ENCODE peak calls at places on chromosome 5, in seven cellular contexts. One of them, this sample, is unnamed.
A peak's percentile ranks its signal among the peaks of the same experiment; 100 is the strongest.

GRCh38 chr5:94337617-94338016 is 280.8 kb downstream of the KIAA0825 start:
- DNase-seq in left ventricle myocardium inferior: no peak
- DNase-seq in esophagus squamous epithelium: no peak
- DNase-seq in CD8-positive, alpha-beta memory T cell: no peak
- DNase-seq in heart left ventricle: no peak
- DNase-seq in mammary epithelial cell: no peak
- DNase-seq in psoas muscle: no peak
- DNase-seq in this sample: no peak

GRCh38 chr5:137696481-137696880 is 39.4 kb downstream of the KLHL3 start:
- DNase-seq in left ventricle myocardium inferior: no peak
- DNase-seq in esophagus squamous epithelium: no peak
- DNase-seq in CD8-positive, alpha-beta memory T cell: no peak
- DNase-seq in heart left ventricle: no peak
- DNase-seq in mammary epithelial cell: no peak
- DNase-seq in psoas muscle: no peak
- DNase-seq in this sample: no peak

GRCh38 chr5:120465281-120465961 is 1.3 kb downstream of the PRR16 start:
- DNase-seq in left ventricle myocardium inferior: peak; percentile 48
- DNase-seq in esophagus squamous epithelium: no peak
- DNase-seq in CD8-positive, alpha-beta memory T cell: no peak
- DNase-seq in heart left ventricle: peak; percentile 51
- DNase-seq in mammary epithelial cell: peak; percentile 42
- DNase-seq in psoas muscle: peak; percentile 39
- DNase-seq in this sample: no peak

GRCh38 chr5:142059304-142059940 is 46.6 kb upstream of the GNPDA1 start:
- DNase-seq in left ventricle myocardium inferior: no peak
- DNase-seq in esophagus squamous epithelium: no peak
- DNase-seq in CD8-positive, alpha-beta memory T cell: no peak
- DNase-seq in heart left ventricle: peak; percentile 53
- DNase-seq in mammary epithelial cell: no peak
- DNase-seq in psoas muscle: no peak
- DNase-seq in this sample: no peak

GRCh38 chr5:110880413-110880812 is 141.6 kb downstream of the SLC25A46 start:
- DNase-seq in left ventricle myocardium inferior: no peak
- DNase-seq in esophagus squamous epithelium: no peak
- DNase-seq in CD8-positive, alpha-beta memory T cell: no peak
- DNase-seq in heart left ventricle: peak; percentile 30
- DNase-seq in mammary epithelial cell: peak; percentile 95
- DNase-seq in psoas muscle: no peak
- DNase-seq in this sample: no peak

GRCh38 chr5:133387621-133388020 is 224.7 kb downstream of the FSTL4 start:
- DNase-seq in left ventricle myocardium inferior: no peak
- DNase-seq in esophagus squamous epithelium: no peak
- DNase-seq in CD8-positive, alpha-beta memory T cell: no peak
- DNase-seq in heart left ventricle: no peak
- DNase-seq in mammary epithelial cell: no peak
- DNase-seq in psoas muscle: no peak
- DNase-seq in this sample: no peak

GRCh38 chr5:50300878-50301277 is 140.2 kb downstream of the EMB start:
- DNase-seq in left ventricle myocardium inferior: no peak
- DNase-seq in esophagus squamous epithelium: no peak
- DNase-seq in CD8-positive, alpha-beta memory T cell: no peak
- DNase-seq in heart left ventricle: no peak
- DNase-seq in mammary epithelial cell: peak; percentile 84
- DNase-seq in psoas muscle: no peak
- DNase-seq in this sample: no peak

GRCh38 chr5:108983456-108984092 is 235.9 kb downstream of the FER start:
- DNase-seq in left ventricle myocardium inferior: no peak
- DNase-seq in esophagus squamous epithelium: no peak
- DNase-seq in CD8-positive, alpha-beta memory T cell: no peak
- DNase-seq in heart left ventricle: no peak
- DNase-seq in mammary epithelial cell: peak; percentile 5
- DNase-seq in psoas muscle: no peak
- DNase-seq in this sample: no peak

GRCh38 chr5:72377920-72378635 is 57.9 kb downstream of the PTCD2 start:
- DNase-seq in left ventricle myocardium inferior: peak; percentile 42
- DNase-seq in esophagus squamous epithelium: no peak
- DNase-seq in CD8-positive, alpha-beta memory T cell: no peak
- DNase-seq in heart left ventricle: peak; percentile 64
- DNase-seq in mammary epithelial cell: no peak
- DNase-seq in psoas muscle: peak; percentile 62
- DNase-seq in this sample: no peak

GRCh38 chr5:31585519-31586270 is 53.2 kb upstream of the PDZD2 start:
- DNase-seq in left ventricle myocardium inferior: no peak
- DNase-seq in esophagus squamous epithelium: no peak
- DNase-seq in CD8-positive, alpha-beta memory T cell: no peak
- DNase-seq in heart left ventricle: no peak
- DNase-seq in mammary epithelial cell: no peak
- DNase-seq in psoas muscle: no peak
- DNase-seq in this sample: no peak

GRCh38 chr5:6574537-6574936 is 58.3 kb downstream of the NSUN2 start:
- DNase-seq in left ventricle myocardium inferior: no peak
- DNase-seq in esophagus squamous epithelium: no peak
- DNase-seq in CD8-positive, alpha-beta memory T cell: no peak
- DNase-seq in heart left ventricle: no peak
- DNase-seq in mammary epithelial cell: no peak
- DNase-seq in psoas muscle: no peak
- DNase-seq in this sample: no peak

GRCh38 chr5:146825033-146825432 is 53.5 kb downstream of the PPP2R2B start:
- DNase-seq in left ventricle myocardium inferior: no peak
- DNase-seq in esophagus squamous epithelium: no peak
- DNase-seq in CD8-positive, alpha-beta memory T cell: no peak
- DNase-seq in heart left ventricle: no peak
- DNase-seq in mammary epithelial cell: peak; percentile 42
- DNase-seq in psoas muscle: no peak
- DNase-seq in this sample: no peak

GRCh38 chr5:143166661-143167420 is 236.6 kb downstream of the NR3C1 start:
- DNase-seq in left ventricle myocardium inferior: no peak
- DNase-seq in esophagus squamous epithelium: no peak
- DNase-seq in CD8-positive, alpha-beta memory T cell: no peak
- DNase-seq in heart left ventricle: no peak
- DNase-seq in mammary epithelial cell: no peak
- DNase-seq in psoas muscle: no peak
- DNase-seq in this sample: no peak

GRCh38 chr5:177133845-177134652 is 476 bp downstream of the NSD1 start:
- DNase-seq in left ventricle myocardium inferior: peak; percentile 52
- DNase-seq in esophagus squamous epithelium: no peak
- DNase-seq in CD8-positive, alpha-beta memory T cell: peak; percentile 49
- DNase-seq in heart left ventricle: peak; percentile 50
- DNase-seq in mammary epithelial cell: peak; percentile 54
- DNase-seq in psoas muscle: peak; percentile 40
- DNase-seq in this sample: peak; percentile 73

GRCh38 chr5:149392718-149393117 is 13.6 kb upstream of the IL17B start:
- DNase-seq in left ventricle myocardium inferior: no peak
- DNase-seq in esophagus squamous epithelium: no peak
- DNase-seq in CD8-positive, alpha-beta memory T cell: no peak
- DNase-seq in heart left ventricle: no peak
- DNase-seq in mammary epithelial cell: peak; percentile 73
- DNase-seq in psoas muscle: no peak
- DNase-seq in this sample: no peak

GRCh38 chr5:82509726-82510125 is 231.6 kb upstream of the RPS23 start:
- DNase-seq in left ventricle myocardium inferior: no peak
- DNase-seq in esophagus squamous epithelium: no peak
- DNase-seq in CD8-positive, alpha-beta memory T cell: no peak
- DNase-seq in heart left ventricle: no peak
- DNase-seq in mammary epithelial cell: no peak
- DNase-seq in psoas muscle: no peak
- DNase-seq in this sample: no peak

GRCh38 chr5:169812786-169813185 is 167.5 kb downstream of the INSYN2B start:
- DNase-seq in left ventricle myocardium inferior: no peak
- DNase-seq in esophagus squamous epithelium: no peak
- DNase-seq in CD8-positive, alpha-beta memory T cell: no peak
- DNase-seq in heart left ventricle: no peak
- DNase-seq in mammary epithelial cell: no peak
- DNase-seq in psoas muscle: no peak
- DNase-seq in this sample: no peak

GRCh38 chr5:58294598-58295298 is 165.1 kb downstream of the PLK2 start:
- DNase-seq in left ventricle myocardium inferior: no peak
- DNase-seq in esophagus squamous epithelium: no peak
- DNase-seq in CD8-positive, alpha-beta memory T cell: no peak
- DNase-seq in heart left ventricle: no peak
- DNase-seq in mammary epithelial cell: peak; percentile 79
- DNase-seq in psoas muscle: no peak
- DNase-seq in this sample: no peak

GRCh38 chr5:111170279-111170678 is 53.9 kb upstream of the CAMK4 start:
- DNase-seq in left ventricle myocardium inferior: no peak
- DNase-seq in esophagus squamous epithelium: no peak
- DNase-seq in CD8-positive, alpha-beta memory T cell: no peak
- DNase-seq in heart left ventricle: no peak
- DNase-seq in mammary epithelial cell: no peak
- DNase-seq in psoas muscle: no peak
- DNase-seq in this sample: no peak

GRCh38 chr5:144594919-144595318 is 424.2 kb downstream of the KCTD16 start:
- DNase-seq in left ventricle myocardium inferior: no peak
- DNase-seq in esophagus squamous epithelium: no peak
- DNase-seq in CD8-positive, alpha-beta memory T cell: no peak
- DNase-seq in heart left ventricle: no peak
- DNase-seq in mammary epithelial cell: no peak
- DNase-seq in psoas muscle: no peak
- DNase-seq in this sample: no peak

DNA sequence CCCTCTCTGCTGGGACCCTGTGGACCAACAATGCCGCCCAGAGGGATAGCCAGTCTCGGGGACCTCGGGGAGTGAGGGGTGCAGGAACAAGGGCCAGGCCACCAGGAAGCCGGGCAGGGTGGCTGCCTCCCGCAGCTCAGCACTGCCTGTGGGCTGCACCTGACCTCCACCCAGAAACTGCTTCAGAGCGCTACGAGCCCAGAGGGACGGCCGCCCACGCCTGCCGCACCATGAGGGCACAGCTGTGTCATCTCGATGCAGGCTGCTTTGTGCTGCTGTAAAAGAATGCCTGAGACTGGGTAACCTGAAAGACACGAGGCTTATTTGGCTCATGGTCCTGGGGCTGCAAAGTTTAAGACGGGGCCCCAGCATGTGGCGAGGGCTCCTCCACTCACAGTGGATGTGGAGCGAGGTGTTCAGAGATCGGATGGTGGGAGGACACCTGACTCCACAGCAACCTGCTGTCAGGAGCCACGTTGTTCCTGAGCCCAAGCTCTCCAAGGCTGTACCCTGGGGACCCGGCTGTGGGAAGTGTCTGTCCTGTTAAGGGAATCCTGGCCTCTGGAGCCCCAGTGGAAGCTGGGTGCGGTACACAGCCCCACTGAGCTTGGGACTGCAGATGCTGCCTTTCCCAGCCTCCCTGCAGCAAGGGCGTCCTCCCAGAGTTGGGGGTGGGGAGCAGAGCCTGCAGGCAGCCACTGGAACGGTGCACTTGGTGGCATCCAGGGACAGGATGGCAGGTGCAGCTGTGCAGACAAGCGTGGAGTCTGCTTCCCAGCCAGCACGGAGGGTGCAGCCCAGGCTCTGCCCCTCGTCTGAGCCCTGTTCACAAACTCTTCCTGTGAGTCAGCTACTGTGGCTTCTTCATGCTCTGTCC is 11.8 kb upstream of the ZDHHC11 start:
- DNase-seq in left ventricle myocardium inferior: no peak
- DNase-seq in esophagus squamous epithelium: no peak
- DNase-seq in CD8-positive, alpha-beta memory T cell: no peak
- DNase-seq in heart left ventricle: no peak
- DNase-seq in mammary epithelial cell: no peak
- DNase-seq in psoas muscle: peak; percentile 4
- DNase-seq in this sample: no peak
- H3K36me3 ChIP-seq in left ventricle myocardium inferior: peaks cover 55% of the 10 kb centered on the region
- H3K36me3 ChIP-seq in esophagus squamous epithelium: peaks cover 8% of the 10 kb centered on the region
- H3K36me3 ChIP-seq in CD8-positive, alpha-beta memory T cell: peaks cover 3% of the 10 kb centered on the region
- H3K36me3 ChIP-seq in heart left ventricle: peaks cover 21% of the 10 kb centered on the region
- H3K36me3 ChIP-seq in mammary epithelial cell: peaks cover 12% of the 10 kb centered on the region
- H3K36me3 ChIP-seq in psoas muscle: peaks cover 20% of the 10 kb centered on the region
- H3K36me3 ChIP-seq in this sample: peaks cover 51% of the 10 kb centered on the region

GRCh38 chr5:74594172-74595040 is 46.1 kb downstream of the ENC1 start:
- DNase-seq in left ventricle myocardium inferior: no peak
- DNase-seq in esophagus squamous epithelium: no peak
- DNase-seq in CD8-positive, alpha-beta memory T cell: no peak
- DNase-seq in heart left ventricle: no peak
- DNase-seq in mammary epithelial cell: no peak
- DNase-seq in psoas muscle: no peak
- DNase-seq in this sample: no peak
- H3K27ac ChIP-seq in left ventricle myocardium inferior: peak overlapping the region; percentile 17
- H3K27ac ChIP-seq in esophagus squamous epithelium: no peak overlapping the region
- H3K27ac ChIP-seq in CD8-positive, alpha-beta memory T cell: no peak overlapping the region
- H3K27ac ChIP-seq in heart left ventricle: no peak overlapping the region
- H3K27ac ChIP-seq in mammary epithelial cell: no peak overlapping the region
- H3K27ac ChIP-seq in psoas muscle: no peak overlapping the region
- H3K27ac ChIP-seq in this sample: peak overlapping the region; percentile 46

GRCh38 chr5:1524799-1525623 is 1.3 kb upstream of the LPCAT1 start:
- DNase-seq in left ventricle myocardium inferior: no peak
- DNase-seq in esophagus squamous epithelium: no peak
- DNase-seq in CD8-positive, alpha-beta memory T cell: no peak
- DNase-seq in heart left ventricle: peak; percentile 28
- DNase-seq in mammary epithelial cell: no peak
- DNase-seq in psoas muscle: peak; percentile 17
- DNase-seq in this sample: peak; percentile 49

GRCh38 chr5:1523480-1523792 is 324 bp downstream of the LPCAT1 start:
- DNase-seq in left ventricle myocardium inferior: no peak
- DNase-seq in esophagus squamous epithelium: no peak
- DNase-seq in CD8-positive, alpha-beta memory T cell: no peak
- DNase-seq in heart left ventricle: no peak
- DNase-seq in mammary epithelial cell: no peak
- DNase-seq in psoas muscle: no peak
- DNase-seq in this sample: peak; percentile 54

GRCh38 chr5:1525624-1525985 is 1.8 kb upstream of the LPCAT1 start:
- DNase-seq in left ventricle myocardium inferior: no peak
- DNase-seq in esophagus squamous epithelium: no peak
- DNase-seq in CD8-positive, alpha-beta memory T cell: no peak
- DNase-seq in heart left ventricle: peak; percentile 13
- DNase-seq in mammary epithelial cell: no peak
- DNase-seq in psoas muscle: peak; percentile 7
- DNase-seq in this sample: no peak

GRCh38 chr5:1523793-1524480 is at the start of gene LPCAT1:
- DNase-seq in left ventricle myocardium inferior: peak; percentile 87
- DNase-seq in esophagus squamous epithelium: no peak
- DNase-seq in CD8-positive, alpha-beta memory T cell: peak; percentile 77
- DNase-seq in heart left ventricle: peak; percentile 84
- DNase-seq in mammary epithelial cell: peak; percentile 60
- DNase-seq in psoas muscle: peak; percentile 84
- DNase-seq in this sample: peak; percentile 89

GRCh38 chr5:1524481-1524798 is 680 bp upstream of the LPCAT1 start:
- DNase-seq in left ventricle myocardium inferior: no peak
- DNase-seq in esophagus squamous epithelium: no peak
- DNase-seq in CD8-positive, alpha-beta memory T cell: no peak
- DNase-seq in heart left ventricle: peak; percentile 26
- DNase-seq in mammary epithelial cell: no peak
- DNase-seq in psoas muscle: no peak
- DNase-seq in this sample: no peak
- H3K4me3 ChIP-seq in left ventricle myocardium inferior: peak overlapping the region; percentile 79
- H3K4me3 ChIP-seq in esophagus squamous epithelium: peak overlapping the region; percentile 64
- H3K4me3 ChIP-seq in CD8-positive, alpha-beta memory T cell: peak overlapping the region; percentile 54
- H3K4me3 ChIP-seq in heart left ventricle: peak overlapping the region; percentile 90
- H3K4me3 ChIP-seq in mammary epithelial cell: peak overlapping the region; percentile 54
- H3K4me3 ChIP-seq in psoas muscle: peak overlapping the region; percentile 87
- H3K4me3 ChIP-seq in this sample: peak overlapping the region; percentile 68

DNA sequence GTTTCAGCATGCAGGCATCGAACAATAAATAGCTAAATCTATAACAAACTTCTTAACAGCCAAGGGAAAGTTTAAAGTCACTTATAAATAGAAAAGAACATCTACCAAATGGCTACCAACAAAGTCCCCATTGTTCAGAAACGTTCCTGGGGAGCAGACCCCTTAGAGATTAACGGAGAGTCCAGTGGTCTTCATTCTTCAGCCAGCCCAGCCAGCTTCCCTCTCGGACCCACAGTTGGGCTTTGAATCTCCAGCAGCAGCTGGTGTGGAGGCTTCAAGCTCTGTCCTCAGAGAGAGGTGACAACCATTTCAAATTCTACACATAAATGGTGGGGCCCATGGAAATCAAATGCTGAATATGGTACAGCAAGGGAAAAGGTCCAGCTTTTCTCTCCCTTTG is 11.2 kb downstream of the ENC1 start:
- DNase-seq in left ventricle myocardium inferior: no peak
- DNase-seq in esophagus squamous epithelium: no peak
- DNase-seq in CD8-positive, alpha-beta memory T cell: no peak
- DNase-seq in heart left ventricle: no peak
- DNase-seq in mammary epithelial cell: no peak
- DNase-seq in psoas muscle: no peak
- DNase-seq in this sample: no peak
- H3K36me3 ChIP-seq in left ventricle myocardium inferior: peaks cover 35% of the 10 kb centered on the region
- H3K36me3 ChIP-seq in esophagus squamous epithelium: no peaks in the 10 kb centered on the region
- H3K36me3 ChIP-seq in CD8-positive, alpha-beta memory T cell: no peaks in the 10 kb centered on the region
- H3K36me3 ChIP-seq in heart left ventricle: peaks cover 5% of the 10 kb centered on the region
- H3K36me3 ChIP-seq in mammary epithelial cell: peaks cover 30% of the 10 kb centered on the region
- H3K36me3 ChIP-seq in psoas muscle: no peaks in the 10 kb centered on the region
- H3K36me3 ChIP-seq in this sample: peaks cover 47% of the 10 kb centered on the region